ENCODE peak calls at places on chromosomes 3 and 15, in six cellular contexts. G is cardiac muscle cell, C is A549, T is breast epithelium, F is upper lobe of right lung, H is brain microvascular endothelial cell. E is an unnamed sample.

GRCh38 chr3:42852443-42852842 is 23.2 kb downstream of the CYP8B1 start:
- DNase-seq in C (no peak), H (no peak), F (no peak), G (no peak), T (no peak), E (no peak)

GRCh38 chr15:100766225-100767001 is 113.2 kb upstream of the ALDH1A3 start:
- DNase-seq in C (no peak), H (no peak), G (no peak), F (peak), T (no peak), E (no peak)

GRCh38 chr3:68705695-68706429 is 226.5 kb downstream of the TAFA4 start:
- DNase-seq in F (no peak), T (no peak), C (no peak), G (peak), H (no peak), E (no peak)

GRCh38 chr3:151234825-151235224 is 31.8 kb upstream of the GPR171 start:
- DNase-seq in C (no peak), G (no peak), H (no peak), T (no peak), F (no peak), E (no peak)

GRCh38 chr15:59247364-59247763 is 40.7 kb downstream of the LDHAL6B start:
- DNase-seq in C (peak), F (no peak), H (peak), T (no peak), G (peak), E (peak)

GRCh38 chr3:122200681-122201080 is 17.2 kb downstream of the CASR start:
- DNase-seq in F (no peak), H (no peak), G (no peak), C (no peak), T (no peak), E (no peak)

GRCh38 chr3:32782417-32782816 is 35.4 kb upstream of the TRIM71 start:
- DNase-seq in C (no peak), H (no peak), G (no peak), T (no peak), F (no peak), E (no peak)

GRCh38 chr3:152051501-152052404 is 178.3 kb downstream of the SUCNR1 start:
- DNase-seq in C (peak), G (no peak), F (no peak), H (peak), T (no peak), E (no peak)

GRCh38 chr3:148173836-148174235 is 523.9 kb upstream of the AGTR1 start:
- DNase-seq in F (no peak), H (peak), G (no peak), C (no peak), T (no peak), E (no peak)

GRCh38 chr3:188821998-188822397 is 349.8 kb upstream of the TPRG1 start:
- DNase-seq in F (no peak), G (no peak), T (no peak), H (no peak), C (no peak), E (no peak)

GRCh38 chr3:27224197-27224596 is 145.0 kb downstream of the NEK10 start:
- DNase-seq in F (no peak), C (no peak), T (peak), H (no peak), G (no peak), E (no peak)

GRCh38 chr3:64459711-64460110 is 228.1 kb downstream of the ADAMTS9 start:
- DNase-seq in T (no peak), C (no peak), F (no peak), H (no peak), G (no peak), E (no peak)

GRCh38 chr3:17420668-17421067 is 321.8 kb downstream of the TBC1D5 start:
- DNase-seq in T (no peak), F (no peak), C (peak), H (no peak), G (no peak), E (no peak)

GRCh38 chr3:111845996-111846395 is 13.1 kb upstream of the PHLDB2 start:
- DNase-seq in F (no peak), H (peak), T (no peak), G (no peak), C (no peak), E (no peak)

GRCh38 chr3:15102833-15103232 is 3.9 kb upstream of the RBSN start:
- DNase-seq in G (no peak), H (no peak), T (peak), C (no peak), F (no peak), E (peak)

GRCh38 chr15:57227181-57227580 is 149.1 kb upstream of the CGNL1 start:
- DNase-seq in C (no peak), F (no peak), H (no peak), T (no peak), G (no peak), E (no peak)

GRCh38 chr3:165518346-165518745 is 318.9 kb downstream of the BCHE start:
- DNase-seq in F (no peak), C (no peak), G (peak), T (no peak), H (no peak), E (no peak)

GRCh38 chr15:90211440-90212168 is 10.5 kb downstream of the SEMA4B start:
- DNase-seq in G (no peak), T (no peak), C (peak), F (no peak), H (peak), E (no peak)

GRCh38 chr3:124424396-124424795 is 305.9 kb upstream of the UMPS start:
- DNase-seq in F (no peak), G (no peak), C (no peak), T (no peak), H (no peak), E (no peak)

GRCh38 chr3:188712257-188712924 is 459.4 kb upstream of the TPRG1 start:
- DNase-seq in H (peak), C (peak), T (no peak), F (no peak), G (no peak), E (no peak)

GRCh38 chr15:82146990-82147461 is 101.2 kb upstream of the MEX3B start:
- DNase-seq in F (no peak), C (peak), G (no peak), T (no peak), H (peak), E (no peak)

GRCh38 chr3:184710870-184711365 is 946 bp downstream of the MAGEF1 start:
- DNase-seq in H (no peak), F (no peak), C (peak), G (no peak), T (no peak), E (no peak)

GRCh38 chr3:51799879-51800757 is 21.1 kb upstream of the IQCF6 start:
- DNase-seq in F (no peak), G (peak), T (no peak), C (peak), H (peak), E (no peak)

DNA sequence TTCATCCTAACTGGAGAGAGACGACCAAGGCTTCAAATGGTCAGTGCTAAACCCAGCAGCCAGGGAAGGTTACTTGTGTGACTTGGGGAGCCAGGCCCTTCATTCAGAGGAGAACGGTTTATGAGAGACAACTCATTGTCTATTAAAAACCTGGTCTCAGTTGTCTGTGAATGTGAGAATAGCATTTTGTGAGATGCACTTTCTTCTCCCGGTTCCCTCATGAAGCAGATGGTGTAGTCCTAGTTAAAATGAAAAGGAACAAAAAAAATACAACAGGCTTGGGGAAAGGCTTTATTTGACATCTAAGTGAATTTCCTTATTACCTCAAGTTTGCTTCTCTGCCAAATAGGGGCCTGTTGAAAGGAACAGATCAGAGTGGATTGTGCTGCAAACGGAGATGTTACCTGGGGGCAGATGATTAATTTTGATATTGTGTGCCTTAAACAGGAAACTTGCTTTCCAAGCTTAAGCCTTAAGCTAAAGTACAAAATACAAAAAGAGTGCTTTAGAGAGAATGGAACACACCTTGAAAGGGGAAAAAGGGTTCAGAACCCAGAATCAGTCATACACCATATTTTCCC is 202.7 kb upstream of the BHLHE40 start:
- DNase-seq in T (no peak), H (no peak), C (no peak), F (no peak), G (no peak), E (no peak)
- H3K27ac ChIP-seq in T (peak), H (no peak), C (peak), F (no peak), G (no peak), E (no peak)

GRCh38 chr3:139715736-139716135 is 38.0 kb upstream of the NMNAT3 start:
- DNase-seq in H (no peak), C (no peak), T (peak), G (no peak), F (no peak), E (no peak)
- H3K27ac ChIP-seq in H (no peak), C (no peak), T (no peak), G (no peak), F (no peak), E (no peak)

GRCh38 chr15:75842722-75843617 is at the start of gene UBE2Q2:
- DNase-seq in T (peak), F (peak), G (peak), C (peak), H (peak), E (peak)

GRCh38 chr15:75843618-75844610 is 667 bp downstream of the UBE2Q2 start:
- DNase-seq in T (peak), C (peak), F (peak), G (peak), H (peak), E (peak)

GRCh38 chr15:75849167-75849566 is 5.9 kb downstream of the UBE2Q2 start:
- DNase-seq in F (no peak), C (no peak), H (no peak), T (no peak), G (no peak), E (no peak)

GRCh38 chr15:75840659-75841058 is 2.6 kb upstream of the UBE2Q2 start:
- DNase-seq in C (peak), T (no peak), H (peak), F (no peak), G (peak), E (no peak)

DNA sequence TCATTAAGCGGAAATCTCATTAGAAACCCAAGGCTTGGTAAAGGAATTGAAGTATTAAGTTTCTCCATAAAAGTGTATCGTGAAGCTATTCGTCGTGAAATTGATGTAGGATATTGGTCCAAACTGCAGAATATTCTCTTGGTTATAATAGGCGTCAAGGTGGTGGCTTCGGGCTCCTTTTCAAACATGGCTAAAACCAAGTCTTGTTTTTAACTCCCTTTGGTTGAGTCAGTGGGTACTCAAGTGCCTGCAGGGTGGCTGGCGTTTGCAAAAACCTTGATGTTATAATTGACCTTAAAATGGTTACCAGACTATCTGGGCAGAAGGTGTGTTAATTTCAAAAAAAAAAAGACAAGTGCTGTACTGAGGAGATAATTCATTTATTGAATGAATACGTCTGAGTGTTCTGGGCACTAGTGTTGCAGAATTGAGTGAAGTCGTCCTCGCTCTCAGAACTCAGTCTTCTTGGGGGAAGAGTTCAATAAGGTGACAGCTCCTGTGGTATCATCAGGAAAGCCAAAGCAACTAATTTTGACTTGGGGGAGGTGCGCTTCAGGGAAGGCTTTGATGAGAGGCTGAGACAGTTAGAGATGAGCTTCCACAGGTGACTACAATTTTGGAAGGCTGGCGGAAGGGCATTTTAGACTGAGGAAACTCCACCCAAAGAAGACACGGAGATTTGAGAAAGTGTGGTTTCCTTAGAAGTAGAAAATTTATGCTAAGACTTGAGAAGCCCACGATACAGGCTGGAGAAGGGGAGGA is 1.6 kb downstream of the UBE2Q2 start:
- DNase-seq in F (no peak), G (no peak), C (no peak), T (no peak), H (no peak), E (no peak)
- H3K27ac ChIP-seq in F (peak), G (peak), C (peak), T (peak), H (no peak), E (no peak)

GRCh38 chr3:114896978-114897377 is 250.1 kb downstream of the ZBTB20 start:
- DNase-seq in G (no peak), H (no peak), F (no peak), C (no peak), T (no peak), E (no peak)
- H3K27ac ChIP-seq in G (no peak), H (no peak), F (no peak), C (no peak), T (no peak), E (no peak)

DNA sequence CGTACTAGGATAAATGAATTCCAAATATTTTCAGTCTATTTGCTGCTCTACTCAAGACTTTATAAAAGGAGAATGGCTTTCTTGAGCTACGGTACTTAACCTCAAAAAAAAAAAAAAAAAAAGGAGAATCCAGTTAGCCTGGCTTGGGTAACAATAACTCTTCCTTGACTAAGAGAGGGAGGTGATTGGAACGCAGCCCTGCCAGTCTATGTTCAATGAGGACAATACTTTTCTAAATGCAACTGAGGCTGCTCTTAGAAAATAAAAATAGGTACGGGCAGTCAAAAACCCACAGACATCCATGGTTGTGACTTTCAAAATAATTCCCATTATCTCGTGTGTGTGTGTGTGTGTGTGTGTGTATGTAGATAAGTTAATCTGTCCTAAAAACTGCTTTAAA is 661.7 kb upstream of the NAALADL2 start:
- DNase-seq in F (no peak), T (no peak), G (no peak), H (no peak), C (no peak), E (no peak)
- H3K27ac ChIP-seq in F (no peak), T (no peak), G (no peak), H (no peak), C (no peak), E (no peak)

GRCh38 chr3:195458188-195458800 is 15.5 kb upstream of the ACAP2 start:
- DNase-seq in H (no peak), G (no peak), T (no peak), F (no peak), C (no peak), E (no peak)
- H3K27ac ChIP-seq in H (no peak), G (no peak), T (peak), F (no peak), C (no peak), E (no peak)

E was measured in caudate nucleus.